ENCODE peak calls at places on chromosomes 5 and 9, in nine cellular contexts. S, J, X, A, O, H, U, W and R are unnamed samples.

GRCh38 chr5:126446498-126447224 is 23.5 kb downstream of the GRAMD2B start:
- DNase-seq in A (no peak), O (no peak), S (peak), J (no peak), X (peak), U (no peak), H (peak), W (peak), R (no peak)

GRCh38 chr5:160133071-160133917 is 14.0 kb upstream of the PWWP2A start:
- DNase-seq in X (peak), O (no peak), J (peak), S (no peak), U (no peak), H (peak), W (peak), A (no peak), R (no peak)

GRCh38 chr9:133115604-133116345 is 5.3 kb downstream of the RALGDS start:
- DNase-seq in U (no peak), H (peak), J (peak), X (no peak), W (peak), O (peak), S (no peak), A (no peak), R (peak)

GRCh38 chr9:20228096-20228495 is 394.2 kb downstream of the MLLT3 start:
- DNase-seq in W (no peak), A (no peak), O (no peak), S (no peak), X (no peak), J (no peak), H (no peak), U (no peak), R (no peak)

GRCh38 chr9:131485728-131486381 is 16.9 kb upstream of the POMT1 start:
- DNase-seq in O (no peak), J (no peak), U (no peak), S (no peak), H (no peak), W (no peak), A (no peak), X (no peak), R (no peak)

GRCh38 chr5:36502608-36503007 is 103.8 kb upstream of the SLC1A3 start:
- DNase-seq in A (no peak), U (no peak), H (peak), W (peak), S (no peak), J (no peak), X (peak), O (no peak), R (no peak)

GRCh38 chr5:97074859-97075489 is 67.4 kb downstream of the LIX1 start:
- DNase-seq in W (no peak), U (no peak), A (no peak), J (no peak), O (no peak), X (no peak), H (no peak), S (no peak), R (no peak)

GRCh38 chr9:130137081-130137869 is 34.9 kb upstream of the NCS1 start:
- DNase-seq in U (no peak), W (peak), X (no peak), S (no peak), O (no peak), A (no peak), H (no peak), J (no peak), R (no peak)

GRCh38 chr5:159786901-159787691 is 129.2 kb upstream of the ADRA1B start:
- DNase-seq in A (no peak), U (no peak), J (peak), O (peak), S (no peak), X (peak), W (peak), H (peak), R (no peak)

GRCh38 chr9:131395745-131396479 is 2.0 kb downstream of the PRRC2B start:
- DNase-seq in H (no peak), J (no peak), X (no peak), W (no peak), U (peak), A (no peak), O (peak), S (peak), R (no peak)

GRCh38 chr5:65926276-65926761 is at the start of gene ERBIN:
- DNase-seq in O (peak), J (peak), W (peak), S (peak), U (peak), H (peak), A (peak), X (peak), R (peak)

GRCh38 chr5:65926893-65927292 is 518 bp downstream of the ERBIN start:
- DNase-seq in J (no peak), W (peak), X (no peak), O (no peak), S (no peak), U (peak), A (peak), H (no peak), R (no peak)

GRCh38 chr5:65925094-65925600 is 1.2 kb upstream of the ERBIN start:
- DNase-seq in A (peak), U (peak), X (peak), H (peak), S (peak), J (peak), W (peak), O (peak), R (peak)

GRCh38 chr5:65924366-65925093 is 1.8 kb upstream of the ERBIN start:
- DNase-seq in H (no peak), A (no peak), X (no peak), U (peak), S (no peak), O (no peak), W (no peak), J (no peak), R (peak)

GRCh38 chr5:65925601-65926275 is 637 bp upstream of the ERBIN start:
- DNase-seq in X (peak), O (peak), W (peak), U (peak), H (peak), S (peak), J (peak), A (peak), R (peak)
- TF ChIP-seq CTCF in X (peak), O (no peak), W (no peak), U (peak), H (peak), S (peak), J (peak), A (peak), R (peak)

DNA sequence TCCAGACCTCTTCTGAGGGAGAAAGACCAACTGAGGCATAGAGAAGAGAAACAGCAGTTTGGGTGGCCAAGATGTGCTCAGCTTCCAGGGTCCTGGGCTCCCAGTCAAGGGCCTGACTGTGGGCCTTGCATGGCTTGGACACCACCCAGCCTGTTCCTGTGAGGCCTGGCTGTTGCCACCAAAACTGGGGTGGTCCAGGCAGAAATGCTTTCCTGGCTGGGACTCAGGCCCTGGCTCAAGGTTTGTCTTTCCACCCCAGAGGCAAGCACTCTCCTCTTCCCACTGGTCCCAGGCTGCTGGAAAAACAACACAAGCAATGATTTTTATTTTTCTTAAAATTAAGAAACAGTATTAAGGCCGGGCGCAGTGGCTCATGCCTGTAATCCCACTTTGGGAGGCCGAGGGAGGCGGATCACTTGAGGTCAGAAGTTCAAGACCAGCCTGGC is 13.3 kb downstream of the MYOZ3 start:
- DNase-seq in W (no peak), J (peak), X (no peak), U (no peak), A (no peak), O (no peak), H (no peak), S (no peak), R (no peak)
- TF ChIP-seq CTCF in W (no peak), J (no peak), X (no peak), U (no peak), A (no peak), O (no peak), H (no peak), S (no peak), R (no peak)

DNA sequence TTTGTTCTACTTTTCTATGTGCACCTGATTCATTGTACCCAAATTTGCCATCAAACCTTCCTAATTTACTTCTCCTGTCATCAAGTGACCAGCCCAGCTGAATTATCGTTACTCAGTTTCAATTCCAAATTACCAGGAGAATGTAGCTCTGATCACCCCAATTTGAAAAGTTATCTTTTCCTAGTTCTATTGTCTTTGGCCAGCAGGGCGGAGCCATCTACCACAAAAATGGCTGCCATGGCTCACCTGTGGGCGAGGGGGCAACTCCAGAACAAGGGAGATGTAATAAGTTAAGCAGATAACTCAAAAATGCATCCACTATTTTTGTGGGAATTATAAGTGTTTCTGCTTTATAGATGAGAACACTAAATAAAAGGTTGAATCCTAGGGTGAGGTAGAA is 133.8 kb upstream of the MOCS2 start:
- DNase-seq in H (no peak), S (no peak), W (no peak), U (no peak), J (no peak), A (no peak), O (no peak), X (no peak), R (no peak)
- TF ChIP-seq CTCF in H (peak), S (peak), W (no peak), U (peak), J (no peak), A (no peak), O (no peak), X (no peak), R (no peak)

GRCh38 chr9:99011161-99011709 is 67.5 kb downstream of the COL15A1 start:
- DNase-seq in X (no peak), W (peak), A (peak), H (no peak), U (peak), S (no peak), J (no peak), O (no peak), R (no peak)

GRCh38 chr9:99013550-99013949 is 69.8 kb downstream of the COL15A1 start:
- DNase-seq in H (no peak), X (no peak), O (no peak), A (no peak), S (no peak), U (no peak), W (no peak), J (no peak), R (no peak)

GRCh38 chr9:99015890-99016289 is 72.2 kb downstream of the COL15A1 start:
- DNase-seq in S (no peak), X (no peak), U (no peak), A (no peak), W (no peak), J (no peak), H (no peak), O (no peak), R (no peak)

GRCh38 chr9:99015448-99015847 is 71.7 kb downstream of the COL15A1 start:
- DNase-seq in J (no peak), S (no peak), W (no peak), O (no peak), H (no peak), A (no peak), U (no peak), X (no peak), R (no peak)

GRCh38 chr9:99012957-99013512 is 69.3 kb downstream of the COL15A1 start:
- DNase-seq in X (no peak), U (no peak), H (no peak), W (peak), O (no peak), A (no peak), S (no peak), J (no peak), R (no peak)
- TF ChIP-seq CTCF in X (no peak), U (peak), H (peak), W (peak), O (no peak), A (no peak), S (no peak), J (peak), R (no peak)

GRCh38 chr5:140800816-140801493 is at the start of gene PCDHA3:
- DNase-seq in O (no peak), J (no peak), S (no peak), W (peak), H (no peak), A (no peak), X (no peak), U (peak), R (no peak)
- TF ChIP-seq CTCF in O (no peak), J (peak), S (peak), W (peak), H (peak), A (no peak), X (no peak), U (peak), R (no peak)

DNA sequence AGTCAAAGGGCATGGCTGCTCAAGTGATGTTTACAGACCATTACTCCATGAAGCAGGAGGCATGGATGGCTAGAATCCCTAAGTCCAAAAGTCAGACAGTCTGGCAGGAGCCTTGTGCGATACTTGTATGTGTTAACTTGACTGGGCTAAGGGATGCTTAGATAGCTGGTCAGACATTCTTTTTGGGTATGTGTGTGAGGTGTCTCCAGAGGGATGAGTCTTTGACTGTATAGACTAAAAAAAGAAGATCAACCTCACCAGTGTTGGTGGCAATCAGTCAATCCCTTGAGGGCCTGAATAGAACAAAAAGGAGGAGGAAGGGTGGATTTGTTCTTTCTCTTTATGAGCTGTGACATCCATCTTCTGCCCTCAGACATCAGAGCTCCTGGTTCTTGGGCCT is 9.8 kb upstream of the HSPB3 start:
- DNase-seq in X (no peak), S (no peak), H (no peak), W (no peak), O (no peak), U (no peak), A (no peak), J (no peak), R (no peak)
- TF ChIP-seq CTCF in X (no peak), S (no peak), H (no peak), W (no peak), O (no peak), U (no peak), A (no peak), J (no peak), R (no peak)

DNA sequence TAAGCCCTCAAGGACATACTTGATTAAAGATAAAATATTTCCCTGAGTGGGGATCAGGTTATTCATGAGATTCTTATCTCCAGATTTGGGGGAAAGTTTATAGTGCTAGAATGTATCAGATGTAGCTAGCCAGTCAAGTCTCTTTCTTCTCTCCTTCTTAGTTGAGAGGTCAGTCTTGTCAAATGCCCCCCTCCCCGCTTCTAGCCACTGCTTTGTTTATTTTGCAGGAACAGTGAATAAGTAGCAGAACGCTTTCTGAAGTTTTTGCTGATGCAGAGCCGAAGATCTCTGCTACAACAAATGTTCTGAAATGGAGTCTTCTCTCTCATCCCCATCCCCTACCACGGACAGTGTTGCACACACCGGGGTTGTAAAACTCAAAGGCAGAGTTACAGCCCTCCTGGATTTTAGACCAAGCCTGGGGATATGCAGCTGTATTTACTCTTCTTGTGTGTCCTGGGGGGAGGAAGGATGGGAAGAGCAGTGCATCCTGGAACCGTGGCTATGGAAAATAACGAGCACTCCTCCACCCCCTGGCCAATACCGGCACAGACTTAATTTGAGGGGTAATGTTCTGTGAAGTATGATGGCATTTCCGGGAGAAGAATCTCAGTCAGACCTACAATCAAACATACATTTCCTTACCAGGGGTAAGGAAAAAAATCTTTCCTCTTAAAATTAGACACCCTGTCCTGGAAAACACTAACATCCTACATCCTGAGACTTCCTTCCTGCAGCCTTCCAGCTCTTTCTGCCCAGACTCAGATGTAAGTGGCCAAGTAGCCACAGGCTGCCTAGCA is 10.7 kb upstream of the ERMP1 start:
- DNase-seq in U (no peak), J (no peak), W (no peak), O (no peak), S (no peak), H (no peak), A (peak), X (peak), R (no peak)
- TF ChIP-seq CTCF in U (no peak), J (no peak), W (no peak), O (no peak), S (no peak), H (no peak), A (no peak), X (no peak), R (no peak)